ENCODE peak calls at places on chromosomes 11 and 22, in ten cellular contexts. E is stimulated activated CD4-positive, alpha-beta T cell treated with anti-CD3 and anti-CD28 coated beads, Interleukin-4, amount 100 ng/mL, for 48 hours; K is thoracic aorta; C is NCI-H774; R is spleen; T is prostate gland; J is GM10248; S is T-helper 1 cell; U is SW 1271; D is A172. M is an unnamed sample.

GRCh38 chr22:38276161-38276560 is 3.4 kb upstream of the TMEM184B start:
- DNase-seq in E (no peak), K (no peak), C (no peak), R (no peak), T (no peak), J (no peak), S (no peak), U (no peak), D (no peak), M (no peak)

GRCh38 chr11:6737872-6738466 is 33.8 kb downstream of the OR2AG2 start:
- DNase-seq in E (peak), K (no peak), C (no peak), R (no peak), T (no peak), J (peak), S (peak), U (peak), D (peak), M (no peak)

GRCh38 chr22:28922540-28923244 is 39.3 kb downstream of the ZNRF3 start:
- DNase-seq in E (no peak), K (no peak), C (no peak), R (no peak), T (no peak), J (no peak), S (no peak), U (no peak), D (no peak), M (no peak)

GRCh38 chr22:49633010-49633324 is 194.7 kb downstream of the BRD1 start:
- DNase-seq in E (no peak), K (no peak), C (no peak), R (no peak), T (no peak), J (no peak), S (no peak), U (no peak), D (no peak), M (no peak)

GRCh38 chr22:43890901-43891331 is 897 bp downstream of the PNPLA5 start:
- DNase-seq in E (no peak), K (no peak), C (no peak), R (peak), T (no peak), J (no peak), S (no peak), U (no peak), D (no peak), M (no peak)

GRCh38 chr22:44586337-44586990 is 88.4 kb upstream of the RTL6 start:
- DNase-seq in E (no peak), K (no peak), C (no peak), R (peak), T (no peak), J (no peak), S (no peak), U (no peak), D (no peak), M (no peak)

GRCh38 chr11:129861702-129862107 is 33.7 kb downstream of the NFRKB start:
- DNase-seq in E (no peak), K (no peak), C (no peak), R (no peak), T (peak), J (no peak), S (no peak), U (peak), D (peak), M (peak)

GRCh38 chr11:129320485-129320884 is 55.2 kb upstream of the BARX2 start:
- DNase-seq in E (no peak), K (no peak), C (no peak), R (no peak), T (no peak), J (no peak), S (no peak), U (no peak), D (no peak), M (no peak)

GRCh38 chr22:17764036-17764435 is 10.2 kb downstream of the BID start:
- DNase-seq in E (no peak), K (no peak), C (no peak), R (no peak), T (no peak), J (no peak), S (no peak), U (no peak), D (no peak), M (no peak)

GRCh38 chr11:72072348-72072747 is 8.0 kb downstream of the NUMA1 start:
- DNase-seq in E (no peak), K (no peak), C (no peak), R (no peak), T (peak), J (no peak), S (no peak), U (peak), D (peak), M (peak)

GRCh38 chr11:35464308-35464707 is 45.0 kb upstream of the SLC1A2 start:
- DNase-seq in E (no peak), K (no peak), C (no peak), R (no peak), T (no peak), J (no peak), S (no peak), U (no peak), D (peak), M (no peak)

GRCh38 chr11:518463-519202 is 11.6 kb upstream of the RNH1 start:
- DNase-seq in E (peak), K (peak), C (no peak), R (peak), T (peak), J (peak), S (peak), U (peak), D (no peak), M (peak)

GRCh38 chr11:76568144-76568543 is 102.4 kb downstream of the LRRC32 start:
- DNase-seq in E (no peak), K (no peak), C (no peak), R (no peak), T (no peak), J (no peak), S (no peak), U (no peak), D (no peak), M (no peak)

GRCh38 chr11:19924321-19925115 is 211.9 kb downstream of the NAV2 start:
- DNase-seq in E (no peak), K (no peak), C (no peak), R (no peak), T (no peak), J (no peak), S (no peak), U (no peak), D (peak), M (no peak)

GRCh38 chr11:28049338-28050216 is 58.4 kb downstream of the KIF18A start:
- DNase-seq in E (no peak), K (no peak), C (no peak), R (no peak), T (no peak), J (no peak), S (no peak), U (no peak), D (peak), M (no peak)